ENCODE peak calls at places on chromosomes 5 and 9, in five cellular contexts. R is CD8-positive, alpha-beta T cell; Q is PC-3; B is iPS DF 6.9; J is left lung. Y is an unnamed sample. For H3K4me1, the result is how much of the 10 kb centered on the place peaks cover.

GRCh38 chr9:126523621-126524111 is 90.1 kb upstream of the LMX1B start:
- DNase-seq in R (peak), Q (no peak), B (no peak), J (peak), Y (no peak)

GRCh38 chr5:135829681-135830383 is 4.6 kb upstream of the SLC25A48 start:
- DNase-seq in R (peak), Q (peak), B (peak), J (peak), Y (peak)

GRCh38 chr5:93930098-93930497 is 188.7 kb upstream of the POU5F2 start:
- DNase-seq in R (no peak), Q (no peak), B (no peak), J (no peak), Y (no peak)

GRCh38 chr5:69285448-69286116 is 47.0 kb downstream of the CCDC125 start:
- DNase-seq in R (no peak), Q (no peak), B (no peak), J (no peak), Y (peak)

GRCh38 chr5:34587355-34588241 is 68.5 kb upstream of the RAI14 start:
- DNase-seq in R (no peak), Q (peak), B (no peak), J (no peak), Y (no peak)

GRCh38 chr5:88256872-88257271 is 11.8 kb downstream of the TMEM161B start:
- DNase-seq in R (no peak), Q (no peak), B (peak), J (no peak), Y (no peak)

GRCh38 chr9:5052858-5053257 is 67.8 kb downstream of the JAK2 start:
- DNase-seq in R (no peak), Q (no peak), B (no peak), J (no peak), Y (no peak)

GRCh38 chr9:120109242-120109641 is 470.7 kb downstream of the CDK5RAP2 start:
- DNase-seq in R (no peak), Q (no peak), B (peak), J (no peak), Y (peak)

GRCh38 chr5:77629553-77630245 is 8.8 kb downstream of the OTP start:
- DNase-seq in R (no peak), Q (no peak), B (no peak), J (peak), Y (no peak)

GRCh38 chr9:12718482-12719026 is 25.4 kb downstream of the TYRP1 start:
- DNase-seq in R (no peak), Q (peak), B (peak), J (peak), Y (no peak)

GRCh38 chr5:31149072-31149471 is 44.4 kb upstream of the CDH6 start:
- DNase-seq in R (no peak), Q (no peak), B (no peak), J (no peak), Y (no peak)

GRCh38 chr9:94148419-94148818 is 64.2 kb downstream of the PTPDC1 start:
- DNase-seq in R (no peak), Q (no peak), B (no peak), J (no peak), Y (peak)

GRCh38 chr5:177600458-177601018 is 606 bp downstream of the B4GALT7 start:
- DNase-seq in R (no peak), Q (peak), B (no peak), J (no peak), Y (no peak)

GRCh38 chr9:93597871-93598646 is 21.7 kb downstream of the PHF2 start:
- DNase-seq in R (peak), Q (no peak), B (no peak), J (peak), Y (no peak)

GRCh38 chr5:1509346-1510085 is 14.2 kb downstream of the LPCAT1 start:
- DNase-seq in R (no peak), Q (no peak), B (no peak), J (peak), Y (no peak)

GRCh38 chr5:132055441-132055807 is 5.0 kb upstream of the IL3 start:
- DNase-seq in R (no peak), Q (no peak), B (no peak), J (no peak), Y (no peak)

GRCh38 chr9:95313010-95313498 is 4.5 kb downstream of the FANCC start:
- DNase-seq in R (no peak), Q (peak), B (peak), J (peak), Y (peak)

GRCh38 chr5:98769256-98770157 is 4.0 kb upstream of the RGMB start:
- DNase-seq in R (no peak), Q (peak), B (no peak), J (peak), Y (peak)

GRCh38 chr5:8184455-8185063 is 315.6 kb downstream of the MTRR start:
- DNase-seq in R (no peak), Q (peak), B (peak), J (no peak), Y (peak)

GRCh38 chr5:111439473-111440075 is 72.8 kb downstream of the STARD4 start:
- DNase-seq in R (no peak), Q (no peak), B (no peak), J (no peak), Y (no peak)

GRCh38 chr9:126852289-126852688 is 8.2 kb upstream of the ZBTB34 start:
- DNase-seq in R (no peak), Q (no peak), B (no peak), J (no peak), Y (no peak)

GRCh38 chr9:133234577-133235322 is 25.7 kb upstream of the OBP2B start:
- DNase-seq in R (no peak), Q (no peak), B (no peak), J (no peak), Y (no peak)

GRCh38 chr5:10584714-10585113 is 20.8 kb downstream of the ANKRD33B start:
- DNase-seq in R (no peak), Q (no peak), B (no peak), J (no peak), Y (no peak)

GRCh38 chr9:81174023-81174422 is 515.3 kb downstream of the TLE1 start:
- DNase-seq in R (no peak), Q (peak), B (no peak), J (no peak), Y (no peak)

GRCh38 chr9:1366300-1366699 is 316.1 kb downstream of the DMRT2 start:
- DNase-seq in R (no peak), Q (no peak), B (no peak), J (no peak), Y (no peak)

GRCh38 chr5:51382759-51383493 is at the start of gene ISL1:
- DNase-seq in R (no peak), Q (peak), B (no peak), J (peak), Y (peak)

GRCh38 chr9:129317179-129318011 is 139.3 kb upstream of the IER5L start:
- DNase-seq in R (no peak), Q (peak), B (no peak), J (no peak), Y (peak)

GRCh38 chr9:128419061-128419925 is 1.4 kb upstream of the CERCAM start:
- DNase-seq in R (no peak), Q (peak), B (no peak), J (no peak), Y (peak)

GRCh38 chr5:83434929-83435328 is 36.6 kb upstream of the VCAN start:
- DNase-seq in R (no peak), Q (no peak), B (no peak), J (no peak), Y (no peak)

GRCh38 chr5:102649731-102650130 is 105.4 kb upstream of the PAM start:
- DNase-seq in R (no peak), Q (peak), B (no peak), J (no peak), Y (no peak)

GRCh38 chr9:21803674-21804048 is 1.2 kb downstream of the MTAP start:
- DNase-seq in R (no peak), Q (no peak), B (no peak), J (no peak), Y (no peak)

GRCh38 chr5:132203464-132203818 is 24.2 kb downstream of the P4HA2 start:
- DNase-seq in R (no peak), Q (no peak), B (no peak), J (no peak), Y (no peak)

GRCh38 chr9:69071059-69071458 is 35.5 kb downstream of the FXN start:
- DNase-seq in R (no peak), Q (no peak), B (no peak), J (no peak), Y (no peak)

GRCh38 chr5:19408149-19408548 is 579.9 kb downstream of the CDH18 start:
- DNase-seq in R (no peak), Q (no peak), B (no peak), J (no peak), Y (no peak)

GRCh38 chr9:97705354-97705950 is 8.3 kb upstream of the XPA start:
- DNase-seq in R (no peak), Q (peak), B (no peak), J (no peak), Y (no peak)

GRCh38 chr9:97710356-97711222 is 13.4 kb upstream of the XPA start:
- DNase-seq in R (peak), Q (peak), B (no peak), J (no peak), Y (peak)

GRCh38 chr9:97706246-97706645 is 9.1 kb upstream of the XPA start:
- DNase-seq in R (no peak), Q (no peak), B (no peak), J (no peak), Y (no peak)

GRCh38 chr9:97714435-97714834 is 17.3 kb upstream of the XPA start:
- DNase-seq in R (no peak), Q (peak), B (no peak), J (no peak), Y (no peak)

DNA sequence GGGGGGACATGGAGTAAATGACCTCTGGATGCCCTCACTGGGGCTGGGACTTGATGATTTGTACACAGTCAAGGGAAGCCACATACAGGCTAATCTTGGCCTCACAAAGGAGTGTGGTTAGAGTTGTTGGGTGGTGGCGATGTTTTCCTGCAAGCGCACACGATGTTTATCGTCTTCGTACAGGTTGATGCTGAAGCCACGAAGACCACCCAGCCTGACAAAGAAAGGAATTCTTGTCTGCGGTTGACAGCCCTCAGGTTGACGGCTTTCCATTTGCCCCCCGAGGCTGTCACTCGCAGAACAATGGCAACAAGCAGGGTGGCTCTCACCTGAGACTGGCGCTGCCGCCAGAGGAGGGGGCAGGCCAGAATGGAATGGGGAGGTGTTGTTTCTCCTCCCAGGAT is 14.1 kb upstream of the XPA start:
- DNase-seq in R (no peak), Q (no peak), B (no peak), J (no peak), Y (no peak)
- H3K4me3 ChIP-seq in R (no peak), Q (no peak), B (no peak), J (no peak), Y (no peak)

GRCh38 chr5:143121135-143121474 is 282.4 kb downstream of the NR3C1 start:
- DNase-seq in R (no peak), Q (no peak), B (no peak), J (no peak), Y (no peak)

GRCh38 chr5:143118222-143118621 is 285.3 kb downstream of the NR3C1 start:
- DNase-seq in R (no peak), Q (no peak), B (no peak), J (no peak), Y (no peak)

GRCh38 chr5:143119301-143119769 is 284.2 kb downstream of the NR3C1 start:
- DNase-seq in R (no peak), Q (no peak), B (no peak), J (no peak), Y (no peak)

GRCh38 chr5:143120460-143121134 is 282.9 kb downstream of the NR3C1 start:
- DNase-seq in R (no peak), Q (no peak), B (no peak), J (no peak), Y (no peak)

DNA sequence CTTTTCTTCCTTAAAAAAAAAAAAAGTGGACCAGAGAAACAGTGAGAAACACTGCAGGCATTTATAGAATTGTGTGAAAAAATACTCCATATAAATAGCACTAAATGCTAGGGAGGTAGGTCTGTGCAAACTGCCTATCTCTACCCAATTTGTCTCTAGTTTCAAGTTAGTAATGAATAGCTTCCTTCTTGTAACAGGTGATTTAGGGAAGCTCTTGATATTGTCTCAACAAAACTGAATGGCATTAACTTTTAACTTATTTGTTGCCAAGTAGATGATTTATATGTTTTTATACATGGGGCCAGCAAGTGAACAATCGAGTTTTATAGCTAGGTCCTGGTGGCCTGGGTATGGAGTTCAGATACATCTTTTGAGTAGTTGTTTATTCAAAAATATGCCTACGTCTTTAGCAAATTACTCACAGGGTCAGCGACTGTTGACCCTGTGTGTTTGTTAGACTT is 283.6 kb downstream of the NR3C1 start:
- DNase-seq in R (no peak), Q (no peak), B (no peak), J (no peak), Y (no peak)
- H3K4me1 ChIP-seq in R (under half), Q (under half), B (under half), J (under half), Y (under half)

GRCh38 chr5:39422886-39423285 is 1.9 kb downstream of the DAB2 start:
- DNase-seq in R (no peak), Q (no peak), B (no peak), J (no peak), Y (no peak)
- H3K4me3 ChIP-seq in R (no peak), Q (peak), B (no peak), J (peak), Y (no peak)

GRCh38 chr5:56827043-56827442 is 11.7 kb downstream of the MAP3K1 start:
- DNase-seq in R (no peak), Q (no peak), B (no peak), J (no peak), Y (no peak)
- H3K4me1 ChIP-seq in R (half or more), Q (under half), B (under half), J (under half), Y (under half)